ENCODE peak calls at places on chromosomes 7 and 10, in ten cellular contexts. F, J, D, B, W, Q, A, R, C and M are unnamed samples.

GRCh38 chr7:138880881-138881577 is 83.0 kb upstream of the ATP6V0A4 start:
- DNase-seq in C (no peak), W (peak; percentile 30), F (no peak), D (no peak), J (peak; percentile 59), A (no peak), B (no peak), R (no peak), Q (no peak), M (no peak)

GRCh38 chr7:80334908-80335307 is 177.0 kb downstream of the GNAT3 start:
- DNase-seq in C (no peak), Q (no peak), R (no peak), J (no peak), D (no peak), B (no peak), W (no peak), A (no peak), F (no peak), M (no peak)

GRCh38 chr7:130227883-130228575 is 20.4 kb downstream of the SSMEM1 start:
- DNase-seq in J (no peak), B (no peak), R (no peak), F (no peak), Q (no peak), D (no peak), W (no peak), C (no peak), A (no peak), M (no peak)

GRCh38 chr10:106920538-106920937 is 244.0 kb downstream of the SORCS1 start:
- DNase-seq in D (no peak), C (no peak), B (no peak), J (no peak), R (no peak), W (no peak), A (no peak), Q (no peak), F (no peak), M (no peak)

GRCh38 chr7:136228185-136228584 is 251.0 kb upstream of the MTPN start:
- DNase-seq in D (peak; percentile 0), C (no peak), B (no peak), F (no peak), J (no peak), Q (no peak), R (no peak), W (no peak), A (no peak), M (no peak)

GRCh38 chr10:48683893-48684292 is 780 bp upstream of the WDFY4 start:
- DNase-seq in W (no peak), C (no peak), B (no peak), J (no peak), D (no peak), F (no peak), Q (no peak), A (no peak), R (no peak), M (no peak)

GRCh38 chr10:120719333-120719732 is 131.8 kb upstream of the WDR11 start:
- DNase-seq in D (no peak), W (no peak), B (no peak), R (no peak), Q (no peak), J (no peak), F (no peak), A (no peak), C (no peak), M (no peak)

GRCh38 chr10:53361281-53361680 is 588.7 kb upstream of the MBL2 start:
- DNase-seq in D (no peak), F (no peak), R (no peak), A (no peak), J (no peak), C (no peak), W (no peak), B (no peak), Q (no peak), M (no peak)

GRCh38 chr7:100677308-100678095 is 4.0 kb downstream of the GNB2 start:
- DNase-seq in B (peak; percentile 50), J (no peak), R (no peak), F (no peak), D (no peak), W (no peak), Q (no peak), A (peak; percentile 84), C (no peak), M (no peak)

GRCh38 chr7:100678291-100678984 is 4.9 kb downstream of the GNB2 start:
- DNase-seq in J (no peak), B (peak; percentile 49), F (no peak), A (peak; percentile 81), D (no peak), C (no peak), Q (no peak), W (no peak), R (no peak), M (peak; percentile 81)

GRCh38 chr7:100679927-100680588 is 6.5 kb downstream of the GNB2 start:
- DNase-seq in Q (no peak), C (no peak), J (no peak), A (no peak), D (no peak), W (peak; percentile 59), B (no peak), F (no peak), R (no peak), M (no peak)

GRCh38 chr7:100680589-100681271 is 7.2 kb downstream of the GNB2 start:
- DNase-seq in R (no peak), A (peak; percentile 81), J (no peak), W (no peak), C (no peak), B (peak; percentile 49), F (peak; percentile 24), D (no peak), Q (no peak), M (peak; percentile 67)

DNA sequence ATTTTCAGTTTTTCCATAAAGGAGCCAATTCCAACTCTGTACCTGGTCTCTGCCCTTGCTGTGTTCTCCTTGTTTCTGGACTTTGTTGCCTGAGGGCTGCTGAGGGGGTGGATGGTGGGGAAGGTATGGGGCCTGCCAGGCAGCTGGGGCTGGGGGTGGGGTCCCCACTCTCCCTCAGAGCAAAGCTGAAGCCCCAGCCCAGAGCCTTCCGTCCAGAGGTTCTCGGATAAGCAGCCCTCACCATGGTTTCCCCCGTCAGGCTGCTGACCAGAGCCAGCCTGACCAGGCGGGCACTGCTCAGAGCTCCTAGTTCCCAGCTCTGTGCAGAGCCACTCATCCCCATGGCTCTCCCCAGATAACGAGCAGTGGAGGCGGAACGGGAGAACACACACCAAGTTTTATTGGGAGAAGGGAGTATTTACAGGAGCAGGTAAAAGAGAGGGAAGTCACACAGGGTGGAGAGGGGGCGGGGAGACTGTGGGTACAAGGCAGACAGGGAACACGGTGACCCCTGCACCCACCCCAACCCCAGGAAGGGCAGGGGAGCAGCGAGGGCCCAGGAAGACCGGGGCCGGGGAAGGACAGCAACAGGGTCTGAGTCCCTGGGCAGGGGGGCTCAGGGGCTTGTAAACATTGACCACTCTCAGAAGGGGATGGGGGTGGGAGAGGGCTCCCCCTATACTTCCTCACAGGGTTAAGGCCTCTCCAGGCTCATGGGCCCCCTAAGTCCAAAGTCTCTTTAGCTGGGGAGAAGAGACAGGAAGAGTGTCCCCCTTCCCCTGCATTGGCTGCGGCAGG is 5.8 kb downstream of the GNB2 start:
- DNase-seq in C (no peak), W (no peak), F (no peak), Q (no peak), R (peak; percentile 74), B (peak; percentile 49), A (peak; percentile 77), D (no peak), J (no peak), M (no peak)
- TF ChIP-seq POLR2A in C (no peak), W (no peak), F (no peak), Q (no peak), R (no peak), B (no peak), A (no peak), D (no peak), J (no peak), M (no peak)

GRCh38 chr10:125145636-125146035 is 14.7 kb downstream of the CTBP2 start:
- DNase-seq in F (no peak), Q (no peak), W (no peak), B (no peak), J (no peak), C (no peak), D (no peak), A (no peak), R (no peak), M (no peak)

GRCh38 chr10:125148576-125148975 is 11.8 kb downstream of the CTBP2 start:
- DNase-seq in B (no peak), R (no peak), F (no peak), D (no peak), C (no peak), A (no peak), W (no peak), Q (no peak), J (no peak), M (no peak)

GRCh38 chr10:125146791-125147604 is 13.4 kb downstream of the CTBP2 start:
- DNase-seq in Q (peak; percentile 45), R (no peak), C (no peak), W (no peak), J (no peak), A (no peak), F (no peak), B (no peak), D (peak; percentile 65), M (no peak)

GRCh38 chr10:125149278-125150047 is 10.9 kb downstream of the CTBP2 start:
- DNase-seq in W (peak; percentile 55), D (peak; percentile 87), B (peak; percentile 79), J (peak; percentile 75), F (no peak), Q (peak; percentile 68), C (no peak), R (no peak), A (no peak), M (peak; percentile 79)

GRCh38 chr10:125148021-125148439 is 12.3 kb downstream of the CTBP2 start:
- DNase-seq in A (no peak), D (no peak), J (peak; percentile 45), W (no peak), R (no peak), B (no peak), F (peak; percentile 59), Q (no peak), C (no peak), M (no peak)
- H3K27ac ChIP-seq in A (peak overlapping the region; percentile 40), D (peak overlapping the region; percentile 45), J (peak overlapping the region; percentile 53), W (no peak overlapping the region), R (peak overlapping the region; percentile 88), B (peak overlapping the region; percentile 99), F (peak overlapping the region; percentile 57), Q (peak overlapping the region; percentile 87), C (peak overlapping the region; percentile 97), M (peak overlapping the region; percentile 83)

GRCh38 chr7:133253522-133253882 is 624 bp downstream of the EXOC4 start:
- DNase-seq in D (peak; percentile 10), W (no peak), B (no peak), F (peak; percentile 21), J (no peak), R (peak; percentile 6), Q (no peak), A (no peak), C (no peak), M (no peak)

GRCh38 chr7:133248901-133249300 is 4.0 kb upstream of the EXOC4 start:
- DNase-seq in J (no peak), D (no peak), C (no peak), W (no peak), R (no peak), A (no peak), F (no peak), B (no peak), Q (no peak), M (no peak)

GRCh38 chr7:133252506-133252857 is 396 bp upstream of the EXOC4 start:
- DNase-seq in R (no peak), C (no peak), F (no peak), D (no peak), W (no peak), B (no peak), Q (no peak), J (no peak), A (no peak), M (no peak)

GRCh38 chr7:133255461-133255860 is 2.6 kb downstream of the EXOC4 start:
- DNase-seq in D (peak; percentile 28), A (no peak), C (no peak), W (no peak), Q (no peak), R (no peak), J (no peak), B (no peak), F (no peak), M (no peak)

DNA sequence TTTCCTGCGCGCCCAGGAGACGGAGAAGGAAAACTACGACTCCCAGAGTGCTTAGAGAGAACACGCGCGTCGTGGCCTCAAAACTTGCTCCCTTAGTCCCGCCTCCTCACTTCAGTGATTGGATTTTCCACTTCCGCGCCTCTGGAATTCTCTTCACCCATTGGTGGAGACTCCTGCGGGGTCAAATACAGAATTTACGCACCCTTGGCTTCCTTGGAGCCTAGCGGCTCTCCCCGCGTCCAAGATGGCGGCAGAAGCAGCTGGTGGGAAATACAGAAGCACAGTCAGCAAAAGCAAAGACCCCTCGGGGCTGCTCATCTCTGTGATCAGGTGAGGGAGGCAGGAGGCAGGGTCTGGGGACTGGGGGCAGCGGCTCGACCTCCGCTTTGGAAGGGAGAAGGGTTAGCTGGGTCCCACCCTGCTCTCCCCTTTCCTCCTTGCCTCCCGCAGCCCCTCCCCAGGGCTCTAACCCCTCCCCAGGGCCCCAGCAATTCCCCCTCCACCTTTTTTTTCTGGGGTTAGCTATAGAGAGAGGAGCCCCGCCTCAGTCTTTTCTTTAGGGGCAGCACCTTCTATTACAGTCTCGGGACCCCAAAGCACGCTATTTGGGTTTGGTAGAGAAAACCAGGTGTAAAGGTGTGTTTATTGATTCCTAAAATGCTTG is at the start of gene EXOC4:
- DNase-seq in F (peak; percentile 95), B (peak; percentile 85), W (peak; percentile 79), A (peak; percentile 93), R (peak; percentile 96), C (peak; percentile 64), Q (peak; percentile 94), D (peak; percentile 97), J (peak; percentile 93), M (peak; percentile 60)
- TF ChIP-seq POLR2A in F (peak; percentile 88), B (peak; percentile 29), W (no peak), A (no peak), R (peak; percentile 60), C (no peak), Q (no peak), D (peak; percentile 66), J (peak; percentile 60), M (peak; percentile 59)

GRCh38 chr10:3132036-3133025 is 40.3 kb downstream of the PITRM1 start:
- DNase-seq in R (no peak), W (no peak), B (no peak), Q (no peak), D (no peak), A (peak; percentile 65), J (no peak), C (no peak), F (no peak), M (no peak)
- H3K27ac ChIP-seq in R (no peak overlapping the region), W (no peak overlapping the region), B (no peak overlapping the region), Q (no peak overlapping the region), D (no peak overlapping the region), A (no peak overlapping the region), J (no peak overlapping the region), C (no peak overlapping the region), F (no peak overlapping the region), M (no peak overlapping the region)